ENCODE peak calls at places on chromosomes 11 and 22, in five cellular contexts. One of them, this sample, is unnamed.

GRCh38 chr11:2198621-2199365 is 27.2 kb upstream of the TH start:
- DNase-seq in fibroblast of pulmonary artery: no peak
- DNase-seq in neuronal stem cell: no peak
- DNase-seq in CD4-positive, alpha-beta T cell: no peak
- DNase-seq in cardiac fibroblast: no peak
- DNase-seq in this sample: no peak

GRCh38 chr11:47394322-47395224 is 13.8 kb upstream of the SLC39A13 start:
- DNase-seq in fibroblast of pulmonary artery: peak
- DNase-seq in neuronal stem cell: no peak
- DNase-seq in CD4-positive, alpha-beta T cell: peak
- DNase-seq in cardiac fibroblast: peak
- DNase-seq in this sample: peak

GRCh38 chr11:119878990-119879389 is 150.0 kb upstream of the NECTIN1 start:
- DNase-seq in fibroblast of pulmonary artery: no peak
- DNase-seq in neuronal stem cell: no peak
- DNase-seq in CD4-positive, alpha-beta T cell: no peak
- DNase-seq in cardiac fibroblast: no peak
- DNase-seq in this sample: no peak

GRCh38 chr11:64173616-64174355 is 7.9 kb upstream of the MACROD1 start:
- DNase-seq in fibroblast of pulmonary artery: peak
- DNase-seq in neuronal stem cell: no peak
- DNase-seq in CD4-positive, alpha-beta T cell: no peak
- DNase-seq in cardiac fibroblast: peak
- DNase-seq in this sample: no peak

GRCh38 chr11:10674991-10675440 is 18.5 kb downstream of the IRAG1 start:
- DNase-seq in fibroblast of pulmonary artery: no peak
- DNase-seq in neuronal stem cell: no peak
- DNase-seq in CD4-positive, alpha-beta T cell: no peak
- DNase-seq in cardiac fibroblast: peak
- DNase-seq in this sample: no peak

GRCh38 chr22:44567846-44568493 is 69.9 kb upstream of the RTL6 start:
- DNase-seq in fibroblast of pulmonary artery: peak
- DNase-seq in neuronal stem cell: no peak
- DNase-seq in CD4-positive, alpha-beta T cell: peak
- DNase-seq in cardiac fibroblast: peak
- DNase-seq in this sample: no peak

GRCh38 chr22:24389680-24390079 is 37.7 kb upstream of the ADORA2A start:
- DNase-seq in fibroblast of pulmonary artery: no peak
- DNase-seq in neuronal stem cell: no peak
- DNase-seq in CD4-positive, alpha-beta T cell: no peak
- DNase-seq in cardiac fibroblast: no peak
- DNase-seq in this sample: no peak

GRCh38 chr11:36238881-36239280 is 50.3 kb downstream of the COMMD9 start:
- DNase-seq in fibroblast of pulmonary artery: no peak
- DNase-seq in neuronal stem cell: no peak
- DNase-seq in CD4-positive, alpha-beta T cell: no peak
- DNase-seq in cardiac fibroblast: no peak
- DNase-seq in this sample: no peak

GRCh38 chr11:123616505-123617198 is 37.8 kb downstream of the SCN3B start:
- DNase-seq in fibroblast of pulmonary artery: peak
- DNase-seq in neuronal stem cell: no peak
- DNase-seq in CD4-positive, alpha-beta T cell: no peak
- DNase-seq in cardiac fibroblast: peak
- DNase-seq in this sample: no peak

GRCh38 chr11:64879226-64879900 is 942 bp upstream of the EHD1 start:
- DNase-seq in fibroblast of pulmonary artery: no peak
- DNase-seq in neuronal stem cell: no peak
- DNase-seq in CD4-positive, alpha-beta T cell: no peak
- DNase-seq in cardiac fibroblast: no peak
- DNase-seq in this sample: no peak

GRCh38 chr11:12675951-12676711 is 1.9 kb downstream of the TEAD1 start:
- DNase-seq in fibroblast of pulmonary artery: peak
- DNase-seq in neuronal stem cell: no peak
- DNase-seq in CD4-positive, alpha-beta T cell: no peak
- DNase-seq in cardiac fibroblast: peak
- DNase-seq in this sample: no peak

GRCh38 chr11:110691961-110692360 is 20.3 kb downstream of the ARHGAP20 start:
- DNase-seq in fibroblast of pulmonary artery: no peak
- DNase-seq in neuronal stem cell: no peak
- DNase-seq in CD4-positive, alpha-beta T cell: no peak
- DNase-seq in cardiac fibroblast: no peak
- DNase-seq in this sample: no peak

GRCh38 chr22:44710474-44711235 is 8.7 kb downstream of the PRR5 start:
- DNase-seq in fibroblast of pulmonary artery: no peak
- DNase-seq in neuronal stem cell: no peak
- DNase-seq in CD4-positive, alpha-beta T cell: no peak
- DNase-seq in cardiac fibroblast: no peak
- DNase-seq in this sample: peak

GRCh38 chr11:84855846-84856245 is 771.3 kb downstream of the DLG2 start:
- DNase-seq in fibroblast of pulmonary artery: peak
- DNase-seq in neuronal stem cell: no peak
- DNase-seq in CD4-positive, alpha-beta T cell: no peak
- DNase-seq in cardiac fibroblast: peak
- DNase-seq in this sample: no peak

GRCh38 chr22:44120314-44120704 is 60.4 kb upstream of the PARVG start:
- DNase-seq in fibroblast of pulmonary artery: no peak
- DNase-seq in neuronal stem cell: no peak
- DNase-seq in CD4-positive, alpha-beta T cell: no peak
- DNase-seq in cardiac fibroblast: no peak
- DNase-seq in this sample: no peak

GRCh38 chr22:30878516-30879365 is 89.8 kb downstream of the MORC2 start:
- DNase-seq in fibroblast of pulmonary artery: no peak
- DNase-seq in neuronal stem cell: no peak
- DNase-seq in CD4-positive, alpha-beta T cell: no peak
- DNase-seq in cardiac fibroblast: no peak
- DNase-seq in this sample: no peak

GRCh38 chr22:50267591-50268390 is 2.4 kb downstream of the MAPK11 start:
- DNase-seq in fibroblast of pulmonary artery: peak
- DNase-seq in neuronal stem cell: no peak
- DNase-seq in CD4-positive, alpha-beta T cell: peak
- DNase-seq in cardiac fibroblast: peak
- DNase-seq in this sample: peak

GRCh38 chr11:115721309-115722007 is 217.2 kb upstream of the CADM1 start:
- DNase-seq in fibroblast of pulmonary artery: no peak
- DNase-seq in neuronal stem cell: no peak
- DNase-seq in CD4-positive, alpha-beta T cell: no peak
- DNase-seq in cardiac fibroblast: no peak
- DNase-seq in this sample: no peak

GRCh38 chr22:27151407-27151806 is 494.0 kb downstream of the MIAT start:
- DNase-seq in fibroblast of pulmonary artery: no peak
- DNase-seq in neuronal stem cell: no peak
- DNase-seq in CD4-positive, alpha-beta T cell: no peak
- DNase-seq in cardiac fibroblast: no peak
- DNase-seq in this sample: no peak

GRCh38 chr11:61771995-61772455 is 19.6 kb downstream of the MYRF start:
- DNase-seq in fibroblast of pulmonary artery: no peak
- DNase-seq in neuronal stem cell: no peak
- DNase-seq in CD4-positive, alpha-beta T cell: no peak
- DNase-seq in cardiac fibroblast: no peak
- DNase-seq in this sample: no peak

GRCh38 chr11:62020661-62021060 is 53.2 kb upstream of the FTH1 start:
- DNase-seq in fibroblast of pulmonary artery: no peak
- DNase-seq in neuronal stem cell: no peak
- DNase-seq in CD4-positive, alpha-beta T cell: no peak
- DNase-seq in cardiac fibroblast: peak
- DNase-seq in this sample: no peak

GRCh38 chr11:76657139-76657823 is 13.3 kb downstream of the LRRC32 start:
- DNase-seq in fibroblast of pulmonary artery: no peak
- DNase-seq in neuronal stem cell: no peak
- DNase-seq in CD4-positive, alpha-beta T cell: no peak
- DNase-seq in cardiac fibroblast: no peak
- DNase-seq in this sample: no peak

GRCh38 chr11:124829986-124830385 is 29.8 kb upstream of the MSANTD2 start:
- DNase-seq in fibroblast of pulmonary artery: peak
- DNase-seq in neuronal stem cell: no peak
- DNase-seq in CD4-positive, alpha-beta T cell: no peak
- DNase-seq in cardiac fibroblast: no peak
- DNase-seq in this sample: no peak

GRCh38 chr11:126202646-126203359 is 8.6 kb downstream of the RPUSD4 start:
- DNase-seq in fibroblast of pulmonary artery: no peak
- DNase-seq in neuronal stem cell: no peak
- DNase-seq in CD4-positive, alpha-beta T cell: no peak
- DNase-seq in cardiac fibroblast: no peak
- DNase-seq in this sample: no peak

GRCh38 chr11:79437274-79437980 is 3.4 kb downstream of the TENM4 start:
- DNase-seq in fibroblast of pulmonary artery: no peak
- DNase-seq in neuronal stem cell: peak
- DNase-seq in CD4-positive, alpha-beta T cell: no peak
- DNase-seq in cardiac fibroblast: peak
- DNase-seq in this sample: no peak

GRCh38 chr22:38214248-38215056 is 12.7 kb downstream of the MAFF start:
- DNase-seq in fibroblast of pulmonary artery: peak
- DNase-seq in neuronal stem cell: peak
- DNase-seq in CD4-positive, alpha-beta T cell: peak
- DNase-seq in cardiac fibroblast: peak
- DNase-seq in this sample: peak

GRCh38 chr11:104735013-104735412 is 163.2 kb downstream of the CASP12 start:
- DNase-seq in fibroblast of pulmonary artery: no peak
- DNase-seq in neuronal stem cell: no peak
- DNase-seq in CD4-positive, alpha-beta T cell: no peak
- DNase-seq in cardiac fibroblast: no peak
- DNase-seq in this sample: no peak

GRCh38 chr11:64242920-64243854 is 2.3 kb downstream of the FKBP2 start:
- DNase-seq in fibroblast of pulmonary artery: no peak
- DNase-seq in neuronal stem cell: no peak
- DNase-seq in CD4-positive, alpha-beta T cell: no peak
- DNase-seq in cardiac fibroblast: no peak
- DNase-seq in this sample: no peak

GRCh38 chr11:30171661-30172060 is 59.2 kb upstream of the FSHB start:
- DNase-seq in fibroblast of pulmonary artery: no peak
- DNase-seq in neuronal stem cell: no peak
- DNase-seq in CD4-positive, alpha-beta T cell: no peak
- DNase-seq in cardiac fibroblast: no peak
- DNase-seq in this sample: no peak

GRCh38 chr22:50219800-50220602 is 19.2 kb downstream of the SELENOO start:
- DNase-seq in fibroblast of pulmonary artery: no peak
- DNase-seq in neuronal stem cell: no peak
- DNase-seq in CD4-positive, alpha-beta T cell: no peak
- DNase-seq in cardiac fibroblast: no peak
- DNase-seq in this sample: no peak

GRCh38 chr22:37088750-37089408 is 20.6 kb downstream of the TMPRSS6 start:
- DNase-seq in fibroblast of pulmonary artery: no peak
- DNase-seq in neuronal stem cell: no peak
- DNase-seq in CD4-positive, alpha-beta T cell: no peak
- DNase-seq in cardiac fibroblast: no peak
- DNase-seq in this sample: no peak

GRCh38 chr11:12330491-12331231 is 46.7 kb upstream of the PARVA start:
- DNase-seq in fibroblast of pulmonary artery: no peak
- DNase-seq in neuronal stem cell: peak
- DNase-seq in CD4-positive, alpha-beta T cell: no peak
- DNase-seq in cardiac fibroblast: peak
- DNase-seq in this sample: no peak

GRCh38 chr11:6817668-6818067 is 18.2 kb upstream of the OR6A2 start:
- DNase-seq in fibroblast of pulmonary artery: no peak
- DNase-seq in neuronal stem cell: no peak
- DNase-seq in CD4-positive, alpha-beta T cell: no peak
- DNase-seq in cardiac fibroblast: no peak
- DNase-seq in this sample: no peak

GRCh38 chr11:94396282-94396681 is 4.9 kb downstream of the GPR83 start:
- DNase-seq in fibroblast of pulmonary artery: no peak
- DNase-seq in neuronal stem cell: no peak
- DNase-seq in CD4-positive, alpha-beta T cell: no peak
- DNase-seq in cardiac fibroblast: no peak
- DNase-seq in this sample: no peak

GRCh38 chr11:124758355-124759267 is 3.5 kb downstream of the ESAM start:
- DNase-seq in fibroblast of pulmonary artery: peak
- DNase-seq in neuronal stem cell: no peak
- DNase-seq in CD4-positive, alpha-beta T cell: peak
- DNase-seq in cardiac fibroblast: peak
- DNase-seq in this sample: peak